ENCODE peak calls at places on chromosome 18, in six cellular contexts. One of them, this sample, is unnamed.

GRCh38 chr18:61829108-61829507 is 63.7 kb downstream of the RNF152 start:
- DNase-seq in IMR-90: no peak
- DNase-seq in H9: no peak
- DNase-seq in neuronal stem cell: no peak
- DNase-seq in H1: no peak
- DNase-seq in trophoblast cell: no peak
- DNase-seq in this sample: no peak

GRCh38 chr18:43271593-43272432 is 5.5 kb downstream of the SYT4 start:
- DNase-seq in IMR-90: peak; percentile 61
- DNase-seq in H9: no peak
- DNase-seq in neuronal stem cell: peak; percentile 46
- DNase-seq in H1: no peak
- DNase-seq in trophoblast cell: peak; percentile 81
- DNase-seq in this sample: peak; percentile 64

GRCh38 chr18:46754661-46755292 is 2.1 kb downstream of the ST8SIA5 start:
- DNase-seq in IMR-90: no peak
- DNase-seq in H9: peak; percentile 65
- DNase-seq in neuronal stem cell: no peak
- DNase-seq in H1: peak; percentile 58
- DNase-seq in trophoblast cell: no peak
- DNase-seq in this sample: peak; percentile 8

GRCh38 chr18:24631238-24632025 is 171.0 kb downstream of the HRH4 start:
- DNase-seq in IMR-90: peak; percentile 15
- DNase-seq in H9: peak; percentile 53
- DNase-seq in neuronal stem cell: no peak
- DNase-seq in H1: peak; percentile 55
- DNase-seq in trophoblast cell: no peak
- DNase-seq in this sample: no peak

GRCh38 chr18:41948544-41949110 is 6.4 kb upstream of the PIK3C3 start:
- DNase-seq in IMR-90: no peak
- DNase-seq in H9: no peak
- DNase-seq in neuronal stem cell: no peak
- DNase-seq in H1: no peak
- DNase-seq in trophoblast cell: no peak
- DNase-seq in this sample: no peak

GRCh38 chr18:63997606-63998005 is 27.7 kb downstream of the SERPINB8 start:
- DNase-seq in IMR-90: peak; percentile 2
- DNase-seq in H9: no peak
- DNase-seq in neuronal stem cell: no peak
- DNase-seq in H1: no peak
- DNase-seq in trophoblast cell: no peak
- DNase-seq in this sample: no peak

GRCh38 chr18:76757343-76757742 is 65.0 kb upstream of the ZNF236 start:
- DNase-seq in IMR-90: no peak
- DNase-seq in H9: no peak
- DNase-seq in neuronal stem cell: no peak
- DNase-seq in H1: no peak
- DNase-seq in trophoblast cell: no peak
- DNase-seq in this sample: no peak

GRCh38 chr18:78709271-78709809 is 270.3 kb upstream of the SALL3 start:
- DNase-seq in IMR-90: no peak
- DNase-seq in H9: no peak
- DNase-seq in neuronal stem cell: no peak
- DNase-seq in H1: no peak
- DNase-seq in trophoblast cell: no peak
- DNase-seq in this sample: no peak

GRCh38 chr18:68803371-68803770 is 5.5 kb downstream of the CCDC102B start:
- DNase-seq in IMR-90: peak; percentile 95
- DNase-seq in H9: no peak
- DNase-seq in neuronal stem cell: no peak
- DNase-seq in H1: no peak
- DNase-seq in trophoblast cell: no peak
- DNase-seq in this sample: peak; percentile 95

GRCh38 chr18:5975111-5975622 is 79.8 kb upstream of the TMEM200C start:
- DNase-seq in IMR-90: peak; percentile 89
- DNase-seq in H9: no peak
- DNase-seq in neuronal stem cell: no peak
- DNase-seq in H1: no peak
- DNase-seq in trophoblast cell: no peak
- DNase-seq in this sample: peak; percentile 49

GRCh38 chr18:34153711-34154110 is 71.0 kb downstream of the NOL4 start:
- DNase-seq in IMR-90: peak; percentile 16
- DNase-seq in H9: no peak
- DNase-seq in neuronal stem cell: no peak
- DNase-seq in H1: no peak
- DNase-seq in trophoblast cell: no peak
- DNase-seq in this sample: peak; percentile 17

GRCh38 chr18:50994031-50994430 is 26.2 kb downstream of the ELAC1 start:
- DNase-seq in IMR-90: no peak
- DNase-seq in H9: no peak
- DNase-seq in neuronal stem cell: no peak
- DNase-seq in H1: no peak
- DNase-seq in trophoblast cell: no peak
- DNase-seq in this sample: no peak

GRCh38 chr18:42183746-42184145 is 228.7 kb downstream of the PIK3C3 start:
- DNase-seq in IMR-90: peak; percentile 61
- DNase-seq in H9: no peak
- DNase-seq in neuronal stem cell: no peak
- DNase-seq in H1: no peak
- DNase-seq in trophoblast cell: peak; percentile 36
- DNase-seq in this sample: peak; percentile 86

GRCh38 chr18:10035306-10035991 is 121.6 kb downstream of the VAPA start:
- DNase-seq in IMR-90: no peak
- DNase-seq in H9: no peak
- DNase-seq in neuronal stem cell: no peak
- DNase-seq in H1: no peak
- DNase-seq in trophoblast cell: peak; percentile 83
- DNase-seq in this sample: no peak

GRCh38 chr18:76977681-76978234 is 154.8 kb downstream of the MBP start:
- DNase-seq in IMR-90: peak; percentile 30
- DNase-seq in H9: no peak
- DNase-seq in neuronal stem cell: no peak
- DNase-seq in H1: peak; percentile 32
- DNase-seq in trophoblast cell: no peak
- DNase-seq in this sample: no peak

GRCh38 chr18:63234432-63234831 is 85.1 kb downstream of the BCL2 start:
- DNase-seq in IMR-90: no peak
- DNase-seq in H9: no peak
- DNase-seq in neuronal stem cell: no peak
- DNase-seq in H1: no peak
- DNase-seq in trophoblast cell: no peak
- DNase-seq in this sample: no peak

GRCh38 chr18:27709344-27709743 is 467.6 kb downstream of the CDH2 start:
- DNase-seq in IMR-90: no peak
- DNase-seq in H9: no peak
- DNase-seq in neuronal stem cell: no peak
- DNase-seq in H1: no peak
- DNase-seq in trophoblast cell: peak; percentile 31
- DNase-seq in this sample: no peak

GRCh38 chr18:13999266-13999665 is 83.9 kb upstream of the MC2R start:
- DNase-seq in IMR-90: no peak
- DNase-seq in H9: no peak
- DNase-seq in neuronal stem cell: no peak
- DNase-seq in H1: no peak
- DNase-seq in trophoblast cell: no peak
- DNase-seq in this sample: no peak

GRCh38 chr18:49849331-49850217 is 36.2 kb upstream of the ACAA2 start:
- DNase-seq in IMR-90: peak; percentile 92
- DNase-seq in H9: peak; percentile 88
- DNase-seq in neuronal stem cell: peak; percentile 17
- DNase-seq in H1: peak; percentile 64
- DNase-seq in trophoblast cell: peak; percentile 59
- DNase-seq in this sample: peak; percentile 92

GRCh38 chr18:59300676-59301285 is 17.7 kb downstream of the CPLX4 start:
- DNase-seq in IMR-90: no peak
- DNase-seq in H9: no peak
- DNase-seq in neuronal stem cell: no peak
- DNase-seq in H1: no peak
- DNase-seq in trophoblast cell: no peak
- DNase-seq in this sample: no peak

GRCh38 chr18:54357082-54357659 is 487 bp downstream of the STARD6 start:
- DNase-seq in IMR-90: peak; percentile 1
- DNase-seq in H9: no peak
- DNase-seq in neuronal stem cell: no peak
- DNase-seq in H1: no peak
- DNase-seq in trophoblast cell: no peak
- DNase-seq in this sample: no peak

GRCh38 chr18:49011291-49011746 is 60.6 kb upstream of the SMAD7 start:
- DNase-seq in IMR-90: no peak
- DNase-seq in H9: peak; percentile 45
- DNase-seq in neuronal stem cell: no peak
- DNase-seq in H1: no peak
- DNase-seq in trophoblast cell: peak; percentile 56
- DNase-seq in this sample: no peak

GRCh38 chr18:68837665-68838390 is 39.9 kb downstream of the CCDC102B start:
- DNase-seq in IMR-90: peak; percentile 77
- DNase-seq in H9: no peak
- DNase-seq in neuronal stem cell: no peak
- DNase-seq in H1: no peak
- DNase-seq in trophoblast cell: no peak
- DNase-seq in this sample: peak; percentile 70

GRCh38 chr18:8706545-8706980 is 1.2 kb downstream of the MTCL1 start:
- DNase-seq in IMR-90: peak; percentile 16
- DNase-seq in H9: no peak
- DNase-seq in neuronal stem cell: no peak
- DNase-seq in H1: no peak
- DNase-seq in trophoblast cell: peak; percentile 10
- DNase-seq in this sample: no peak

GRCh38 chr18:12839057-12839525 is 44.9 kb downstream of the PTPN2 start:
- DNase-seq in IMR-90: no peak
- DNase-seq in H9: no peak
- DNase-seq in neuronal stem cell: no peak
- DNase-seq in H1: no peak
- DNase-seq in trophoblast cell: no peak
- DNase-seq in this sample: peak; percentile 18

GRCh38 chr18:29449424-29449823 is 1272.5 kb upstream of the CDH2 start:
- DNase-seq in IMR-90: peak; percentile 16
- DNase-seq in H9: no peak
- DNase-seq in neuronal stem cell: no peak
- DNase-seq in H1: no peak
- DNase-seq in trophoblast cell: no peak
- DNase-seq in this sample: peak; percentile 38

GRCh38 chr18:69787825-69788547 is 159.7 kb downstream of the CD226 start:
- DNase-seq in IMR-90: peak; percentile 83
- DNase-seq in H9: no peak
- DNase-seq in neuronal stem cell: no peak
- DNase-seq in H1: no peak
- DNase-seq in trophoblast cell: no peak
- DNase-seq in this sample: peak; percentile 76

GRCh38 chr18:34959211-34959829 is 81.9 kb upstream of the MAPRE2 start:
- DNase-seq in IMR-90: no peak
- DNase-seq in H9: no peak
- DNase-seq in neuronal stem cell: no peak
- DNase-seq in H1: no peak
- DNase-seq in trophoblast cell: no peak
- DNase-seq in this sample: no peak

GRCh38 chr18:47750889-47751423 is 179.5 kb downstream of the SMAD2 start:
- DNase-seq in IMR-90: no peak
- DNase-seq in H9: no peak
- DNase-seq in neuronal stem cell: no peak
- DNase-seq in H1: no peak
- DNase-seq in trophoblast cell: no peak
- DNase-seq in this sample: no peak

GRCh38 chr18:62863629-62864028 is 148.3 kb downstream of the PHLPP1 start:
- DNase-seq in IMR-90: peak; percentile 65
- DNase-seq in H9: no peak
- DNase-seq in neuronal stem cell: no peak
- DNase-seq in H1: no peak
- DNase-seq in trophoblast cell: peak; percentile 53
- DNase-seq in this sample: peak; percentile 17

GRCh38 chr18:13247506-13247905 is 28.9 kb downstream of the LDLRAD4 start:
- DNase-seq in IMR-90: no peak
- DNase-seq in H9: peak; percentile 10
- DNase-seq in neuronal stem cell: no peak
- DNase-seq in H1: no peak
- DNase-seq in trophoblast cell: no peak
- DNase-seq in this sample: no peak

GRCh38 chr18:57023483-57023882 is 123.4 kb upstream of the BOD1L2 start:
- DNase-seq in IMR-90: no peak
- DNase-seq in H9: no peak
- DNase-seq in neuronal stem cell: no peak
- DNase-seq in H1: no peak
- DNase-seq in trophoblast cell: no peak
- DNase-seq in this sample: no peak
- H3K14ac ChIP-seq in IMR-90: no peak overlapping the region
- H3K14ac ChIP-seq in H9: no peak overlapping the region
- H3K14ac ChIP-seq in neuronal stem cell: no peak overlapping the region
- H3K14ac ChIP-seq in H1: no peak overlapping the region
- H3K14ac ChIP-seq in trophoblast cell: no peak overlapping the region
- H3K14ac ChIP-seq in this sample: no peak overlapping the region

DNA sequence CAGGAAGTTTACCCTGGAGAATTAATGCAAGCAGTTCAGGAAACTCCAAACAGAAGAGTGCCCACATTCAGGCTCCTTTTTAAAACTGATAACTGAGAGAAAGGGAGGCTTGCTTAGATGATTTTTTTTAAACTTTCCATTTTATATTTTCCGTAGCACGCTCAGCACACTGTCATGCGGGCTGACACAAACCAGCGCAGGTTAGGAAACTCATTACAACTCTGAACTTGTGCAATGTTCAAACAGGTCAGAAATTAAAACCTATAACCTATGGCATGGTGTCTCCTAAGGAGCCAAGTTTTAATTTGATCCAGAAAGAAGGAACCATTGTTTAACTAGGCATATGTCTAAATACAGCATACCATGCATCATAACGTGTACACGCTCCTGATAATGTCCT is 117.7 kb upstream of the SMIM21 start:
- DNase-seq in IMR-90: no peak
- DNase-seq in H9: no peak
- DNase-seq in neuronal stem cell: no peak
- DNase-seq in H1: no peak
- DNase-seq in trophoblast cell: no peak
- DNase-seq in this sample: no peak
- H3K14ac ChIP-seq in IMR-90: no peak overlapping the region
- H3K14ac ChIP-seq in H9: no peak overlapping the region
- H3K14ac ChIP-seq in neuronal stem cell: no peak overlapping the region
- H3K14ac ChIP-seq in H1: no peak overlapping the region
- H3K14ac ChIP-seq in trophoblast cell: no peak overlapping the region
- H3K14ac ChIP-seq in this sample: no peak overlapping the region

GRCh38 chr18:67266591-67267237 is 249.8 kb downstream of the DSEL start:
- DNase-seq in IMR-90: peak; percentile 59
- DNase-seq in H9: no peak
- DNase-seq in neuronal stem cell: no peak
- DNase-seq in H1: no peak
- DNase-seq in trophoblast cell: peak; percentile 9
- DNase-seq in this sample: peak; percentile 80
- H3K14ac ChIP-seq in IMR-90: peak overlapping the region; percentile 51
- H3K14ac ChIP-seq in H9: no peak overlapping the region
- H3K14ac ChIP-seq in neuronal stem cell: no peak overlapping the region
- H3K14ac ChIP-seq in H1: no peak overlapping the region
- H3K14ac ChIP-seq in trophoblast cell: no peak overlapping the region
- H3K14ac ChIP-seq in this sample: no peak overlapping the region

DNA sequence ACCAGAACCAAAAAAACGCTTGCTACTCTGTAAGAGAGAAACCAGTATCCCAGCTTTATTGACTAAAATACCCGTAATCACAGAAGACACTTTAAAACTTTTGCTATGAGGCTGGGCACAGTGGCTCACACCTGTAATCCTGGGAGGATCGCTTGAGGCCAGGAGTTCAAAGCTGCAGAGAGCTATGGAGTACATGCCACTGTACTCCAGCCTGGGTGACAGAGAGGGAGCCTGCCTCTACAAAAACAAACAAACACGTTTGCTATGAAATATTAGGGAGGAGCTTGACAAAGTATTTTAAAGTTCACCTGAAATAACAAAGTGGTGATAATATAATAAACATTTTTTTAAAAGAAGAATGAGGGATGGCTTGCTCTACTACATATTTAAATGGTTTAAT is 28.5 kb upstream of the RIOK3 start:
- DNase-seq in IMR-90: no peak
- DNase-seq in H9: no peak
- DNase-seq in neuronal stem cell: no peak
- DNase-seq in H1: no peak
- DNase-seq in trophoblast cell: peak; percentile 97
- DNase-seq in this sample: no peak
- H3K14ac ChIP-seq in IMR-90: no peak overlapping the region
- H3K14ac ChIP-seq in H9: no peak overlapping the region
- H3K14ac ChIP-seq in neuronal stem cell: no peak overlapping the region
- H3K14ac ChIP-seq in H1: no peak overlapping the region
- H3K14ac ChIP-seq in trophoblast cell: no peak overlapping the region
- H3K14ac ChIP-seq in this sample: no peak overlapping the region